ENCODE peak calls at places on chromosome 5, in ten cellular contexts. G, O, V, F, R, Q, I, W, H and D are unnamed samples.

GRCh38 chr5:116908537-116908936 is 333.9 kb upstream of the SEMA6A start:
- DNase-seq in G (no peak), O (no peak), V (no peak), F (no peak), R (no peak), Q (no peak), I (no peak), W (no peak), H (no peak), D (no peak)

GRCh38 chr5:66494437-66494836 is 101.8 kb upstream of the MAST4 start:
- DNase-seq in G (no peak), O (no peak), V (peak; percentile 79), F (no peak), R (no peak), Q (no peak), I (no peak), W (no peak), H (peak; percentile 11), D (no peak)

GRCh38 chr5:68187268-68188055 is 28.1 kb upstream of the PIK3R1 start:
- DNase-seq in G (peak; percentile 65), O (peak; percentile 47), V (peak; percentile 75), F (peak; percentile 22), R (no peak), Q (peak; percentile 93), I (no peak), W (no peak), H (no peak), D (no peak)

GRCh38 chr5:68189171-68189570 is 26.4 kb upstream of the PIK3R1 start:
- DNase-seq in G (peak; percentile 37), O (no peak), V (no peak), F (no peak), R (no peak), Q (no peak), I (no peak), W (no peak), H (no peak), D (no peak)

GRCh38 chr5:57724836-57725235 is 242.2 kb upstream of the ACTBL2 start:
- DNase-seq in G (no peak), O (no peak), V (no peak), F (peak; percentile 73), R (no peak), Q (no peak), I (no peak), W (no peak), H (no peak), D (no peak)

GRCh38 chr5:160118349-160119141 is 705 bp downstream of the PWWP2A start:
- DNase-seq in G (peak; percentile 64), O (peak; percentile 55), V (peak; percentile 16), F (no peak), R (no peak), Q (peak; percentile 58), I (peak; percentile 71), W (no peak), H (peak; percentile 53), D (peak; percentile 67)

GRCh38 chr5:181223729-181224389 is 778 bp downstream of the TRIM41 start:
- DNase-seq in G (peak; percentile 77), O (peak; percentile 60), V (peak; percentile 94), F (peak; percentile 40), R (no peak), Q (no peak), I (peak; percentile 59), W (no peak), H (no peak), D (peak; percentile 70)

GRCh38 chr5:1815071-1815786 is 14.0 kb downstream of the NDUFS6 start:
- DNase-seq in G (no peak), O (no peak), V (no peak), F (no peak), R (no peak), Q (no peak), I (no peak), W (no peak), H (no peak), D (no peak)

GRCh38 chr5:53035868-53036381 is 46.8 kb downstream of the ITGA2 start:
- DNase-seq in G (no peak), O (no peak), V (peak; percentile 70), F (peak; percentile 66), R (no peak), Q (no peak), I (peak; percentile 18), W (no peak), H (peak; percentile 26), D (peak; percentile 21)

GRCh38 chr5:131265318-131265803 is 1.5 kb downstream of the CDC42SE2 start:
- DNase-seq in G (no peak), O (no peak), V (peak; percentile 23), F (peak; percentile 38), R (peak; percentile 44), Q (no peak), I (peak; percentile 56), W (no peak), H (no peak), D (no peak)

GRCh38 chr5:1536298-1537165 is 12.8 kb upstream of the LPCAT1 start:
- DNase-seq in G (peak; percentile 4), O (peak; percentile 27), V (no peak), F (peak; percentile 20), R (no peak), Q (no peak), I (peak; percentile 82), W (no peak), H (peak; percentile 82), D (peak; percentile 79)

GRCh38 chr5:144267961-144268513 is 97.4 kb downstream of the KCTD16 start:
- DNase-seq in G (no peak), O (no peak), V (no peak), F (no peak), R (no peak), Q (no peak), I (no peak), W (no peak), H (no peak), D (no peak)

GRCh38 chr5:180286-180918 is 10.9 kb upstream of the LRRC14B start:
- DNase-seq in G (no peak), O (no peak), V (no peak), F (no peak), R (no peak), Q (no peak), I (no peak), W (no peak), H (no peak), D (no peak)

GRCh38 chr5:108367679-108368334 is 14.1 kb downstream of the FBXL17 start:
- DNase-seq in G (no peak), O (no peak), V (no peak), F (no peak), R (no peak), Q (no peak), I (no peak), W (no peak), H (no peak), D (no peak)

GRCh38 chr5:164422400-164422799 is 917.0 kb downstream of the MAT2B start:
- DNase-seq in G (no peak), O (no peak), V (peak; percentile 75), F (peak; percentile 30), R (no peak), Q (no peak), I (no peak), W (no peak), H (no peak), D (no peak)
- TF ChIP-seq CTCF in G (no peak), O (no peak), V (peak; percentile 74), F (peak; percentile 30), R (no peak), Q (no peak), I (no peak), W (peak; percentile 37), H (no peak), D (no peak)

GRCh38 chr5:150613991-150614650 is 26.3 kb upstream of the SYNPO start:
- DNase-seq in G (peak; percentile 59), O (no peak), V (peak; percentile 75), F (no peak), R (no peak), Q (no peak), I (no peak), W (no peak), H (no peak), D (no peak)
- TF ChIP-seq CTCF in G (no peak), O (no peak), V (peak; percentile 78), F (no peak), R (peak; percentile 39), Q (no peak), I (no peak), W (no peak), H (no peak), D (no peak)

DNA sequence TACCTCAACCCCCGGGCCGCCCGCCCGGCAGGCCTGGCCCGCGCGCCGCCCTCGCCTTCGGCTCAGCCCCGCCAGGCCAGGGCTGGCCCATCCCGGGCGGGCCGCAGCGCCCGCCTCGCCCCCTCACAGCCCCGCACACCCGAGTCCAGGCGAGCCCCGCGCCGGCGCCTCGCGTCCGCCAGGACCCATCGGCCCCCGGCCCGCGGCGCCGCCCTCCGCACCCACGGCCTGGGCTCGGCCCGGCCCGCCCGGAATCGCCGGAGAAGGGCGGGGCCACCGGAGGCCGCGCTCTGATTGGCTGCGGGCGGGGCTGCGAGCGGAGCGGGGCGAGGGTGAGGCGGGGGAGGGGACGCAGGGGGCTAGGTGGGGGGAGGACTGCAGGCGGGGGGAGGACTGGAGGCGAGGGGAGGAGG is 304 bp upstream of the UBTD2 start:
- DNase-seq in G (peak; percentile 92), O (peak; percentile 85), V (peak; percentile 93), F (peak; percentile 74), R (no peak), Q (peak; percentile 73), I (peak; percentile 97), W (no peak), H (peak; percentile 95), D (peak; percentile 96)
- TF ChIP-seq CTCF in G (no peak), O (no peak), V (no peak), F (no peak), R (no peak), Q (no peak), I (no peak), W (no peak), H (no peak), D (no peak)

DNA sequence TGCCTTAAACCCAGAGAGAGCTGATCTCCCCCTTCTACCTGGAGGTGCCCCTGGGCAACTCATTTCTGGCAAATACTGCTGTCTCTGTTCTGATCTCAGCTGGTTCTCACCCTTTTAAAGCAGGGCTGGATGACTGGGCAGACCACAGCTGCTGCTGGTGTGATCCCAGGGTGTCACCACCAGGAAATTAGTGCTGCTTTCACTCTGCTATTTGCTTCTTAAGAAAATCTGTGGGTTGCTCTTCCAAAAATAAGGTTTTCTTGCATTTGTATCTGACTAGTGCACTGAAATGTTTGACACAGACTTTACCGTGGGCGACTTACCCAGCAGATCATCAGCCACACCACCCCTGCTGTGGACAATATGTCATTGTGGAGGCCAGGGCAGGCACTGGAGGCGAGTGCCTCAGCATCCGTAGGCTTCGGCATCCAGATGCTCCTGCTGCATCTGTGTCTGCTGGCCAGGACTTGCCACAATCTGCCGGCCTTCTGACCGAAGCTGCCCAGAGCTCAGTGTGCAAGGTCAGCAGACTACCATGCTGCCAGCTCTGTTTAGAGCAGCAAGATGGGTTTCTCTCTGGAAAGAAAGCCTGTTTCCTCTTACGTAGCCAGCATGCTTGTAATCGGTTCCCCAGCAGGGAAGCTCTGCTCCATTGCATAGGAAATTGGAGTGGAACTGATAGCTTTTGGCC is 13.6 kb downstream of the ARHGAP26 start:
- DNase-seq in G (peak; percentile 41), O (no peak), V (no peak), F (no peak), R (no peak), Q (no peak), I (no peak), W (no peak), H (peak; percentile 28), D (no peak)
- TF ChIP-seq CTCF in G (no peak), O (no peak), V (no peak), F (no peak), R (no peak), Q (peak; percentile 15), I (no peak), W (no peak), H (no peak), D (no peak)